ENCODE peak calls at places on chromosomes 7 and 10, in seven cellular contexts. F is stomach, U is GM23338, J is colonic mucosa, Q is PC-3, B is A673, P is adrenal gland. V is an unnamed sample.

GRCh38 chr7:1094870-1095269 is 7.0 kb downstream of the GPER1 start:
- DNase-seq in F (no peak), U (no peak), J (no peak), Q (no peak), B (no peak), P (no peak), V (no peak)

GRCh38 chr10:43202224-43202656 is 64.0 kb downstream of the CSGALNACT2 start:
- DNase-seq in F (peak; percentile 26), U (peak; percentile 84), J (peak; percentile 44), Q (no peak), B (peak; percentile 52), P (no peak), V (peak; percentile 15)

GRCh38 chr10:95196053-95196452 is 2.0 kb downstream of the ACSM6 start:
- DNase-seq in F (no peak), U (peak; percentile 60), J (no peak), Q (no peak), B (no peak), P (no peak), V (no peak)

GRCh38 chr10:76297787-76298281 is 866.4 kb downstream of the LRMDA start:
- DNase-seq in F (peak; percentile 57), U (no peak), J (no peak), Q (no peak), B (no peak), P (no peak), V (no peak)

GRCh38 chr7:44979481-44980392 is 922 bp upstream of the MYO1G start:
- DNase-seq in F (no peak), U (peak; percentile 35), J (no peak), Q (no peak), B (no peak), P (no peak), V (no peak)

GRCh38 chr10:31149835-31150512 is 118.3 kb upstream of the ZNF438 start:
- DNase-seq in F (no peak), U (no peak), J (no peak), Q (no peak), B (no peak), P (no peak), V (no peak)

GRCh38 chr7:1705339-1705738 is 35.3 kb downstream of the ELFN1 start:
- DNase-seq in F (peak; percentile 22), U (no peak), J (no peak), Q (no peak), B (no peak), P (no peak), V (no peak)

GRCh38 chr10:12635127-12635541 is 285.8 kb downstream of the CAMK1D start:
- DNase-seq in F (no peak), U (no peak), J (no peak), Q (peak; percentile 62), B (no peak), P (no peak), V (no peak)

GRCh38 chr10:27833792-27834191 is 88.2 kb upstream of the MKX start:
- DNase-seq in F (no peak), U (peak; percentile 11), J (no peak), Q (no peak), B (no peak), P (no peak), V (no peak)

GRCh38 chr7:134298902-134299683 is 17.6 kb downstream of the SLC35B4 start:
- DNase-seq in F (peak; percentile 60), U (no peak), J (peak; percentile 36), Q (no peak), B (no peak), P (no peak), V (no peak)

GRCh38 chr10:132467464-132468149 is 70.0 kb upstream of the INPP5A start:
- DNase-seq in F (no peak), U (no peak), J (peak; percentile 69), Q (no peak), B (no peak), P (no peak), V (no peak)

GRCh38 chr7:1331576-1332467 is 99.2 kb downstream of the UNCX start:
- DNase-seq in F (no peak), U (no peak), J (no peak), Q (no peak), B (peak; percentile 45), P (no peak), V (no peak)

GRCh38 chr7:148790327-148790726 is 91.6 kb downstream of the CUL1 start:
- DNase-seq in F (no peak), U (no peak), J (no peak), Q (no peak), B (no peak), P (no peak), V (no peak)

GRCh38 chr10:48604039-48604407 is 850 bp downstream of the ARHGAP22 start:
- DNase-seq in F (no peak), U (no peak), J (no peak), Q (no peak), B (no peak), P (no peak), V (no peak)

GRCh38 chr7:3722396-3722846 is 421.4 kb downstream of the SDK1 start:
- DNase-seq in F (no peak), U (peak; percentile 91), J (no peak), Q (no peak), B (peak; percentile 85), P (no peak), V (no peak)

GRCh38 chr10:9209105-9209798 is 1154.8 kb downstream of the GATA3 start:
- DNase-seq in F (peak; percentile 66), U (peak; percentile 89), J (peak; percentile 57), Q (peak; percentile 66), B (peak; percentile 70), P (peak; percentile 69), V (peak; percentile 41)

GRCh38 chr10:110873951-110874350 is 2.2 kb downstream of the PDCD4 start:
- DNase-seq in F (no peak), U (no peak), J (no peak), Q (no peak), B (no peak), P (no peak), V (no peak)

DNA sequence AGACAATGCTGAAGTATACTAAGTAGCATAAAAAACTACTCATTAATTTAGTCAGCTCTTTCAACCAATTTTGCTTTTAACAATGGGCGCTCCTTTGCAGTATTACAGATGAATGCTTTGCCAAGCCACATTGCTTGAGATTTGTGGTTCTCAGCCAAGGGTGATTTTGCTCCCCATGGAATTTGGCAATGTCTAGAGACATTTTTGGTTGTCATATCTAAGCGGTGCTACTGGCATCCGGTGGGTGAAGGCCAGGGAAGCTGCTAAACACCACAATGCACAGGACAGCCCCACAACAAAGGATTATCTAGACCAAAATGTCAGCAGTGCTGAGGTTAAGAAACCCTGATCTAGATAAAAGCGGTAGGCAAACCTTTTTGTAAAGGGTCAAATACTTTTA is 112.0 kb downstream of the UBE2H start:
- DNase-seq in F (no peak), U (no peak), J (no peak), Q (no peak), B (peak; percentile 29), P (peak; percentile 68), V (no peak)
- H3K27ac ChIP-seq in F (no peak overlapping the region), U (peak overlapping the region; percentile 28), J (no peak overlapping the region), Q (no peak overlapping the region), B (no peak overlapping the region), P (peak overlapping the region; percentile 71), V (no peak overlapping the region)

GRCh38 chr10:112524637-112525036 is 77.6 kb downstream of the VTI1A start:
- DNase-seq in F (no peak), U (no peak), J (no peak), Q (no peak), B (peak; percentile 30), P (no peak), V (no peak)

GRCh38 chr10:112526130-112526529 is 79.1 kb downstream of the VTI1A start:
- DNase-seq in F (no peak), U (no peak), J (no peak), Q (peak; percentile 11), B (no peak), P (no peak), V (no peak)

GRCh38 chr10:112525215-112525614 is 78.2 kb downstream of the VTI1A start:
- DNase-seq in F (no peak), U (no peak), J (no peak), Q (peak; percentile 13), B (no peak), P (no peak), V (no peak)

GRCh38 chr10:112528235-112528634 is 81.2 kb downstream of the VTI1A start:
- DNase-seq in F (no peak), U (no peak), J (no peak), Q (no peak), B (no peak), P (no peak), V (no peak)

GRCh38 chr10:112526906-112527305 is 79.9 kb downstream of the VTI1A start:
- DNase-seq in F (no peak), U (peak; percentile 73), J (no peak), Q (no peak), B (no peak), P (no peak), V (no peak)
- TF ChIP-seq CTCF in F (no peak), U (no peak), J (no peak), Q (no peak), B (no peak), P (no peak), V (no peak)

GRCh38 chr10:36171546-36171945 is 529.5 kb upstream of the FZD8 start:
- DNase-seq in F (no peak), U (peak; percentile 36), J (no peak), Q (peak; percentile 78), B (no peak), P (no peak), V (no peak)

GRCh38 chr10:36172574-36172973 is 530.5 kb upstream of the FZD8 start:
- DNase-seq in F (no peak), U (no peak), J (no peak), Q (peak; percentile 90), B (no peak), P (no peak), V (no peak)

GRCh38 chr10:36170943-36171501 is 528.9 kb upstream of the FZD8 start:
- DNase-seq in F (no peak), U (no peak), J (no peak), Q (no peak), B (no peak), P (no peak), V (no peak)

GRCh38 chr10:36172054-36172531 is 530.0 kb upstream of the FZD8 start:
- DNase-seq in F (no peak), U (no peak), J (no peak), Q (peak; percentile 99), B (no peak), P (no peak), V (no peak)

GRCh38 chr10:36173364-36173763 is 531.3 kb upstream of the FZD8 start:
- DNase-seq in F (no peak), U (no peak), J (no peak), Q (peak; percentile 100), B (no peak), P (peak; percentile 10), V (no peak)
- H3K27ac ChIP-seq in F (no peak overlapping the region), U (no peak overlapping the region), J (no peak overlapping the region), Q (peak overlapping the region; percentile 79), B (no peak overlapping the region), P (no peak overlapping the region), V (no peak overlapping the region)

DNA sequence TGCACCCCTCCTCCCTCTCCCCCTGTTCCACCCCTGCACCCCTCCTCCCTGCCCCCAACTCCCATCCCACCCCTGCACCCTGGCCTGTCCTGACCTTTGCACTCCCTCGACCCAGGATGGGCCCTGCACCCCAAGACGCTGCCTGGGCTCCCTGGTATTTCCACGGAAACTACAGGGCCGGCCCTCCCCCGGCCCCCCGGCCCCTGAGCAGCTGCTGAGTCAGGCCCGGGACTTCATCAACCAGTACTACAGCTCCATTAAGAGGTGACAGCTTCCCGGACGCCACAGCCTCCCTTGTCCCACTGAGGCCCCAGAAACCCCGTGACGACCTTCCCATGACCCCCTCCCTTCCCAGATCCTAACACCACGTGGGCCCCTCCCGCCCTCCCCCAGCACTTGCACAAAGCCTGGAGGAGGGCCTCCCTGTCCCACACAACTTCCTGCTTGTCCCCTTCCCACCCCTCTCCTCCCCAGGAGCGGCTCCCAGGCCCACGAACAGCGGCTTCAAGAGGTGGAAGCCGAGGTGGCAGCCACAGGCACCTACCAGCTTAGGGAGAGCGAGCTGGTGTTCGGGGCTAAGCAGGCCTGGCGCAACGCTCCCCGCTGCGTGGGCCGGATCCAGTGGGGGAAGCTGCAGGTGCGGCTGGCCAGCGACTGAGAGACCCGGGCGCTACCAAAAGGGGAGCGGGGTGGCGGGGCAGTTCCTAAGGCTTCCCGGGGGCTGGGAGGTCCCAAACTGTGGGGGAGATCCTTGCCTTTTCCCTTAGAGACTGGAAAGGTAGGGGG is 5.7 kb downstream of the NOS3 start:
- DNase-seq in F (no peak), U (peak; percentile 49), J (no peak), Q (no peak), B (no peak), P (no peak), V (no peak)
- TF ChIP-seq CTCF in F (no peak), U (no peak), J (no peak), Q (no peak), B (no peak), P (no peak), V (no peak)

V was measured in uterus.